ENCODE peak calls at places on chromosome 6, in six cellular contexts. Z, I, C, J, T and L are unnamed samples.

GRCh38 chr6:2817778-2818443 is 23.8 kb downstream of the SERPINB1 start:
- DNase-seq in Z (no peak), I (no peak), C (no peak), J (no peak), T (no peak), L (no peak)

GRCh38 chr6:138545621-138545980 is 46.3 kb upstream of the NHSL1 start:
- DNase-seq in Z (peak), I (no peak), C (peak), J (no peak), T (no peak), L (no peak)

GRCh38 chr6:106927531-106928398 is 46.8 kb downstream of the CD24 start:
- DNase-seq in Z (peak), I (no peak), C (peak), J (no peak), T (no peak), L (no peak)

GRCh38 chr6:134317471-134318131 is at the start of gene SGK1:
- DNase-seq in Z (no peak), I (peak), C (peak), J (peak), T (peak), L (peak)

GRCh38 chr6:105209950-105210706 is 30.3 kb upstream of the POPDC3 start:
- DNase-seq in Z (no peak), I (no peak), C (no peak), J (no peak), T (no peak), L (no peak)

GRCh38 chr6:158991017-158991723 is 8.8 kb downstream of the RSPH3 start:
- DNase-seq in Z (no peak), I (no peak), C (peak), J (no peak), T (no peak), L (no peak)

GRCh38 chr6:75849329-75850025 is 100.4 kb downstream of the MYO6 start:
- DNase-seq in Z (peak), I (no peak), C (no peak), J (no peak), T (no peak), L (no peak)

GRCh38 chr6:3383525-3383924 is 73.3 kb downstream of the SLC22A23 start:
- DNase-seq in Z (peak), I (no peak), C (no peak), J (no peak), T (no peak), L (no peak)

GRCh38 chr6:33822575-33823395 is 19.0 kb upstream of the MLN start:
- DNase-seq in Z (no peak), I (no peak), C (peak), J (peak), T (no peak), L (no peak)

GRCh38 chr6:117317261-117317660 is 51.9 kb downstream of the VGLL2 start:
- DNase-seq in Z (no peak), I (no peak), C (peak), J (no peak), T (no peak), L (no peak)

GRCh38 chr6:158154816-158155215 is 13.2 kb downstream of the SERAC1 start:
- DNase-seq in Z (no peak), I (no peak), C (no peak), J (no peak), T (no peak), L (no peak)

GRCh38 chr6:21022343-21023107 is 488.3 kb downstream of the CDKAL1 start:
- DNase-seq in Z (peak), I (peak), C (peak), J (peak), T (no peak), L (no peak)

GRCh38 chr6:48378874-48379407 is 267.9 kb upstream of the PTCHD4 start:
- DNase-seq in Z (no peak), I (no peak), C (no peak), J (peak), T (no peak), L (no peak)

GRCh38 chr6:134630468-134631180 is 312.7 kb upstream of the SGK1 start:
- DNase-seq in Z (no peak), I (no peak), C (no peak), J (no peak), T (no peak), L (no peak)

GRCh38 chr6:124963416-124964083 is 1.3 kb downstream of the RNF217 start:
- DNase-seq in Z (peak), I (no peak), C (peak), J (peak), T (no peak), L (no peak)

GRCh38 chr6:38688579-38689087 is 14.3 kb downstream of the GLO1 start:
- DNase-seq in Z (no peak), I (peak), C (peak), J (peak), T (no peak), L (no peak)

GRCh38 chr6:89794324-89794723 is 25.3 kb downstream of the MDN1 start:
- DNase-seq in Z (no peak), I (no peak), C (no peak), J (no peak), T (no peak), L (no peak)

GRCh38 chr6:89242574-89243330 is 25.6 kb upstream of the GABRR1 start:
- DNase-seq in Z (no peak), I (no peak), C (peak), J (peak), T (no peak), L (no peak)

GRCh38 chr6:20198764-20199174 is 13.5 kb downstream of the MBOAT1 start:
- DNase-seq in Z (no peak), I (no peak), C (no peak), J (no peak), T (no peak), L (no peak)

GRCh38 chr6:12909828-12910227 is 193.3 kb downstream of the PHACTR1 start:
- DNase-seq in Z (no peak), I (no peak), C (no peak), J (no peak), T (no peak), L (no peak)

GRCh38 chr6:36095497-36096391 is 34.6 kb upstream of the MAPK13 start:
- DNase-seq in Z (no peak), I (no peak), C (no peak), J (no peak), T (no peak), L (no peak)